ENCODE peak calls at places on chromosome 4, in six cellular contexts. D, P, Y, L, K and T are unnamed samples.

GRCh38 chr4:48526403-48526802 is 36.4 kb downstream of the ZAR1 start:
- DNase-seq in D (no peak), P (no peak), Y (no peak), L (no peak), K (no peak), T (no peak)

GRCh38 chr4:128387600-128388351 is 100.2 kb upstream of the PGRMC2 start:
- DNase-seq in D (no peak), P (peak), Y (no peak), L (no peak), K (peak), T (no peak)

GRCh38 chr4:1597021-1597931 is 86.8 kb downstream of the FAM53A start:
- DNase-seq in D (no peak), P (no peak), Y (no peak), L (peak), K (no peak), T (no peak)

GRCh38 chr4:147173797-147174196 is 228.1 kb upstream of the TTC29 start:
- DNase-seq in D (no peak), P (no peak), Y (no peak), L (no peak), K (no peak), T (no peak)

GRCh38 chr4:8118035-8118434 is 40.6 kb downstream of the ABLIM2 start:
- DNase-seq in D (no peak), P (no peak), Y (no peak), L (no peak), K (no peak), T (no peak)

GRCh38 chr4:140989944-140990343 is 143.3 kb downstream of the RNF150 start:
- DNase-seq in D (no peak), P (no peak), Y (no peak), L (no peak), K (no peak), T (no peak)

GRCh38 chr4:24988776-24989175 is 42.0 kb downstream of the LGI2 start:
- DNase-seq in D (no peak), P (peak), Y (no peak), L (no peak), K (peak), T (no peak)

GRCh38 chr4:113955411-113955810 is 24.0 kb downstream of the ARSJ start:
- DNase-seq in D (no peak), P (peak), Y (no peak), L (no peak), K (no peak), T (no peak)

GRCh38 chr4:52192697-52193096 is 141.6 kb downstream of the SPATA18 start:
- DNase-seq in D (no peak), P (no peak), Y (peak), L (no peak), K (peak), T (no peak)

GRCh38 chr4:44425614-44426208 is 22.9 kb downstream of the KCTD8 start:
- DNase-seq in D (no peak), P (peak), Y (no peak), L (no peak), K (peak), T (no peak)

GRCh38 chr4:3324093-3324815 is 31.4 kb downstream of the RGS12 start:
- DNase-seq in D (no peak), P (no peak), Y (no peak), L (no peak), K (no peak), T (no peak)

GRCh38 chr4:54855221-54855854 is 197.6 kb downstream of the KIT start:
- DNase-seq in D (no peak), P (no peak), Y (no peak), L (no peak), K (no peak), T (no peak)

GRCh38 chr4:53346920-53347852 is 18.7 kb downstream of the SCFD2 start:
- DNase-seq in D (no peak), P (no peak), Y (no peak), L (no peak), K (no peak), T (no peak)

GRCh38 chr4:79723507-79723906 is 315.5 kb upstream of the GK2 start:
- DNase-seq in D (no peak), P (no peak), Y (no peak), L (no peak), K (no peak), T (no peak)

GRCh38 chr4:184805462-184806245 is 20.1 kb downstream of the ACSL1 start:
- DNase-seq in D (peak), P (no peak), Y (no peak), L (peak), K (no peak), T (no peak)

GRCh38 chr4:1356181-1356998 is 9.4 kb downstream of the UVSSA start:
- DNase-seq in D (peak), P (peak), Y (no peak), L (no peak), K (no peak), T (no peak)

GRCh38 chr4:7658297-7659204 is 223.8 kb upstream of the PSAPL1 start:
- DNase-seq in D (no peak), P (no peak), Y (no peak), L (no peak), K (peak), T (no peak)

GRCh38 chr4:123597586-123597985 is 201.0 kb downstream of the SPRY1 start:
- DNase-seq in D (no peak), P (no peak), Y (no peak), L (no peak), K (peak), T (no peak)

GRCh38 chr4:39924014-39924413 is 53.7 kb downstream of the PDS5A start:
- DNase-seq in D (no peak), P (no peak), Y (no peak), L (no peak), K (no peak), T (no peak)

GRCh38 chr4:76997454-76997853 is 47.9 kb downstream of the SEPTIN11 start:
- DNase-seq in D (no peak), P (no peak), Y (no peak), L (no peak), K (no peak), T (no peak)

GRCh38 chr4:89314291-89314690 is 6.7 kb upstream of the GPRIN3 start:
- DNase-seq in D (no peak), P (no peak), Y (no peak), L (no peak), K (no peak), T (no peak)

GRCh38 chr4:29560452-29560851 is 1159.7 kb upstream of the PCDH7 start:
- DNase-seq in D (no peak), P (no peak), Y (no peak), L (no peak), K (peak), T (no peak)

GRCh38 chr4:1868293-1868692 is 2.9 kb upstream of the NSD2 start:
- DNase-seq in D (no peak), P (no peak), Y (no peak), L (no peak), K (no peak), T (no peak)

GRCh38 chr4:55170462-55170861 is 45.1 kb upstream of the KDR start:
- DNase-seq in D (no peak), P (no peak), Y (no peak), L (no peak), K (no peak), T (no peak)

GRCh38 chr4:108171541-108172230 is 3.0 kb upstream of the LEF1 start:
- DNase-seq in D (no peak), P (no peak), Y (no peak), L (no peak), K (peak), T (no peak)

GRCh38 chr4:80183196-80184052 is 13.9 kb upstream of the PRDM8 start:
- DNase-seq in D (no peak), P (no peak), Y (no peak), L (peak), K (no peak), T (no peak)

GRCh38 chr4:134691915-134692314 is 490.3 kb upstream of the PABPC4L start:
- DNase-seq in D (no peak), P (no peak), Y (peak), L (no peak), K (no peak), T (no peak)

GRCh38 chr4:92825186-92825715 is 521.5 kb downstream of the GRID2 start:
- DNase-seq in D (no peak), P (no peak), Y (no peak), L (no peak), K (no peak), T (no peak)

GRCh38 chr4:140635606-140636005 is 66.8 kb upstream of the UCP1 start:
- DNase-seq in D (peak), P (no peak), Y (no peak), L (peak), K (peak), T (peak)

GRCh38 chr4:48047421-48047844 is 30.9 kb downstream of the NIPAL1 start:
- DNase-seq in D (no peak), P (no peak), Y (no peak), L (peak), K (no peak), T (no peak)

GRCh38 chr4:18202510-18202909 is 181.0 kb upstream of the LCORL start:
- DNase-seq in D (no peak), P (no peak), Y (no peak), L (no peak), K (no peak), T (no peak)

GRCh38 chr4:184774152-184774551 is 40.3 kb upstream of the CENPU start:
- DNase-seq in D (no peak), P (no peak), Y (no peak), L (no peak), K (no peak), T (no peak)